ENCODE peak calls at places on chromosome 2, in six cellular contexts. L is CD8-positive, alpha-beta T cell; H is Peyer's patch; O is astrocyte of the spinal cord; B is PC-3; X is tibial artery. P is an unnamed sample.

GRCh38 chr2:50556934-50557575 is 474.9 kb downstream of the NRXN1 start:
- DNase-seq in O (peak), L (no peak), B (no peak), H (no peak), X (no peak), P (no peak)

GRCh38 chr2:11750422-11750821 is 4.0 kb downstream of the LPIN1 start:
- DNase-seq in H (no peak), O (peak), L (peak), X (no peak), B (no peak), P (no peak)

GRCh38 chr2:30332791-30333453 is 101.6 kb downstream of the LBH start:
- DNase-seq in H (no peak), O (no peak), X (no peak), L (no peak), B (no peak), P (no peak)

GRCh38 chr2:140416577-140416976 is 1636.4 kb upstream of the NXPH2 start:
- DNase-seq in H (no peak), L (no peak), O (no peak), B (no peak), X (no peak), P (no peak)

GRCh38 chr2:118202707-118203303 is 114.5 kb downstream of the INSIG2 start:
- DNase-seq in B (peak), O (peak), X (peak), H (no peak), L (peak), P (no peak)

GRCh38 chr2:69437751-69438154 is 518 bp upstream of the NFU1 start:
- DNase-seq in B (peak), L (no peak), X (peak), O (no peak), H (no peak), P (no peak)

GRCh38 chr2:1674276-1674675 is 70.0 kb downstream of the PXDN start:
- DNase-seq in X (no peak), B (no peak), O (no peak), L (no peak), H (no peak), P (no peak)

GRCh38 chr2:64143154-64144056 is 815 bp downstream of the PELI1 start:
- DNase-seq in X (no peak), H (no peak), B (peak), L (peak), O (peak), P (no peak)

GRCh38 chr2:196479350-196479749 is 160.2 kb upstream of the CCDC150 start:
- DNase-seq in H (no peak), O (peak), B (no peak), L (no peak), X (peak), P (no peak)

GRCh38 chr2:234795272-234795920 is 156.4 kb upstream of the SH3BP4 start:
- DNase-seq in B (no peak), L (no peak), O (peak), X (no peak), H (no peak), P (no peak)

GRCh38 chr2:196586511-196586991 is 53.0 kb upstream of the CCDC150 start:
- DNase-seq in B (peak), X (no peak), H (no peak), O (peak), L (no peak), P (no peak)

GRCh38 chr2:168116448-168116847 is 130.9 kb downstream of the STK39 start:
- DNase-seq in B (no peak), L (no peak), X (no peak), O (peak), H (no peak), P (no peak)

GRCh38 chr2:158619496-158619895 is 162.7 kb downstream of the PKP4 start:
- DNase-seq in L (no peak), X (no peak), H (no peak), B (peak), O (peak), P (no peak)

GRCh38 chr2:72144412-72144745 is 3.3 kb downstream of the CYP26B1 start:
- DNase-seq in H (no peak), L (no peak), B (no peak), X (no peak), O (no peak), P (no peak)

GRCh38 chr2:241214209-241214608 is 25.7 kb downstream of the ANO7 start:
- DNase-seq in L (no peak), X (no peak), H (no peak), O (no peak), B (no peak), P (no peak)

GRCh38 chr2:55113976-55114564 is 63.8 kb upstream of the RTN4 start:
- DNase-seq in B (no peak), O (no peak), L (no peak), X (no peak), H (no peak), P (no peak)

GRCh38 chr2:55109219-55109891 is 59.1 kb upstream of the RTN4 start:
- DNase-seq in B (peak), X (no peak), H (no peak), O (peak), L (no peak), P (no peak)

GRCh38 chr2:55112229-55113016 is 62.2 kb upstream of the RTN4 start:
- DNase-seq in L (no peak), X (peak), O (peak), B (no peak), H (peak), P (peak)

GRCh38 chr2:55111230-55111569 is 60.9 kb upstream of the RTN4 start:
- DNase-seq in O (no peak), X (no peak), L (no peak), H (no peak), B (no peak), P (no peak)

GRCh38 chr2:55111570-55112228 is 61.4 kb upstream of the RTN4 start:
- DNase-seq in O (peak), L (no peak), H (no peak), B (peak), X (peak), P (peak)
- H3K4me3 ChIP-seq in O (no peak), L (no peak), H (no peak), B (no peak), X (no peak), P (no peak)

DNA sequence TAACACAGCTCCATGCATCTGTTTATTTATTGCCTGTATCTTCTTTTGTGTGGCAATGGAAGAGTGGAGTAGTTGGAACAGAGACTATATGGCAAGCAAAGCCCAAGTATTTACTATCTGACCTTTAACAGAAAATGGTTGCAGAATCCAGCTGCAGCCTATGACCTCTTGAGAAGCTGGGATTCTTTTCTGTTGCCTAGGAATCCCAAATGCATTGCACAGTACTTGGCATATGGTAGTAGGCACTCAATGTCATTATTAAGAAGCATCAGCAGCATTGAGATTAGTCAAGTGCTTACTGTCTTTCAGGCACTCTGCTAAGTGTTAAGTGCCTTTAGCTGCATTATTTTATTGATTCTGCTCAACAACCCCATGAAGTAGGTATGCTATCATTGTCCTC is 331.6 kb downstream of the CCDC85A start:
- DNase-seq in B (no peak), H (no peak), L (no peak), O (no peak), X (no peak), P (no peak)
- H3K4me3 ChIP-seq in B (no peak), H (no peak), L (no peak), O (no peak), X (no peak), P (no peak)

DNA sequence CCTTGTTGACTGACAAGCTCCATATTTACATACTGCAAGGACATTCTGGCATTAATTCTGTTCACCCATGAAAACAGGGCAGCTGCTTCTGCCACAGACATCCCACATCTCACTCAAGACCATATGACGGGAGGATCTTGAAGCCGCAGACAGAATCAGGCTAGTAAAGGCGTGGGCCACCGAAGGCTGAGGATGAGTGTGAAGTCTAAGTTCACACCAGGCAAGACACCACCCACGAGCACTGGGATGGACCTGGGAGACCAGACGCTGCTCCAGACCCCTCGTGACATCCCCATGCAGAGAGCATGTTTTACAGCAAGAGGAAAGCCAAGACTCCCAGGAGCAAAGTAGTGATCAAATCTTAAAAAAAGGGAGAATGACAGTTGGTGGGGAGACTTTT is 3.2 kb downstream of the FHL2 start:
- DNase-seq in B (no peak), X (no peak), O (no peak), L (no peak), H (no peak), P (no peak)
- H3K4me3 ChIP-seq in B (peak), X (no peak), O (peak), L (no peak), H (no peak), P (no peak)

GRCh38 chr2:96807127-96807471 is 9.0 kb upstream of the CNNM3 start:
- DNase-seq in B (no peak), H (no peak), L (no peak), O (no peak), X (no peak), P (no peak)
- H3K4me3 ChIP-seq in B (no peak), H (no peak), L (peak), O (no peak), X (no peak), P (no peak)

P was measured in spleen.